ENCODE peak calls at places on chromosomes 6 and 20, in four cellular contexts. E, B, J and W are unnamed samples.

GRCh38 chr6:127477648-127478047 is 18.5 kb upstream of the KIAA0408 start:
- DNase-seq in E (no peak), B (no peak), J (no peak), W (no peak)

GRCh38 chr6:6823568-6824224 is 235.2 kb downstream of the LY86 start:
- DNase-seq in E (no peak), B (no peak), J (no peak), W (no peak)

GRCh38 chr6:167470836-167471547 is 146.1 kb downstream of the TTLL2 start:
- DNase-seq in E (no peak), B (no peak), J (no peak), W (no peak)

GRCh38 chr6:156098858-156099257 is 643.2 kb upstream of the NOX3 start:
- DNase-seq in E (no peak), B (no peak), J (no peak), W (no peak)

GRCh38 chr20:47429409-47429808 is 72.3 kb upstream of the NCOA3 start:
- DNase-seq in E (no peak), B (no peak), J (no peak), W (no peak)

GRCh38 chr6:56954389-56955170 is at the start of gene BEND6:
- DNase-seq in E (peak; percentile 87), B (peak; percentile 80), J (peak; percentile 71), W (peak; percentile 74)

GRCh38 chr20:48302844-48303552 is 517.7 kb upstream of the SULF2 start:
- DNase-seq in E (no peak), B (no peak), J (no peak), W (no peak)

GRCh38 chr20:40286991-40287531 is 402.0 kb downstream of the MAFB start:
- DNase-seq in E (no peak), B (no peak), J (no peak), W (no peak)

GRCh38 chr6:156174026-156174880 is 602.9 kb upstream of the ARID1B start:
- DNase-seq in E (no peak), B (peak; percentile 37), J (no peak), W (no peak)

GRCh38 chr6:62775427-62776022 is 435.7 kb upstream of the FKBP1C start:
- DNase-seq in E (no peak), B (peak; percentile 47), J (no peak), W (no peak)

GRCh38 chr6:52517502-52518278 is 59.2 kb downstream of the TRAM2 start:
- DNase-seq in E (peak; percentile 98), B (peak; percentile 97), J (peak; percentile 57), W (peak; percentile 90)

GRCh38 chr20:63236116-63236837 is 572 bp downstream of the BIRC7 start:
- DNase-seq in E (no peak), B (no peak), J (no peak), W (no peak)

GRCh38 chr20:63233061-63233344 is 2.7 kb upstream of the BIRC7 start:
- DNase-seq in E (no peak), B (no peak), J (no peak), W (no peak)

GRCh38 chr20:63235399-63235983 is at the start of gene BIRC7:
- DNase-seq in E (no peak), B (no peak), J (no peak), W (no peak)

GRCh38 chr20:63233924-63234323 is 1.8 kb upstream of the BIRC7 start:
- DNase-seq in E (no peak), B (no peak), J (no peak), W (no peak)

GRCh38 chr20:63234693-63235398 is 859 bp upstream of the BIRC7 start:
- DNase-seq in E (no peak), B (peak; percentile 87), J (peak; percentile 85), W (peak; percentile 83)
- H3K4ac ChIP-seq in E (no peak overlapping the region), B (no peak overlapping the region), J (no peak overlapping the region), W (no peak overlapping the region)

DNA sequence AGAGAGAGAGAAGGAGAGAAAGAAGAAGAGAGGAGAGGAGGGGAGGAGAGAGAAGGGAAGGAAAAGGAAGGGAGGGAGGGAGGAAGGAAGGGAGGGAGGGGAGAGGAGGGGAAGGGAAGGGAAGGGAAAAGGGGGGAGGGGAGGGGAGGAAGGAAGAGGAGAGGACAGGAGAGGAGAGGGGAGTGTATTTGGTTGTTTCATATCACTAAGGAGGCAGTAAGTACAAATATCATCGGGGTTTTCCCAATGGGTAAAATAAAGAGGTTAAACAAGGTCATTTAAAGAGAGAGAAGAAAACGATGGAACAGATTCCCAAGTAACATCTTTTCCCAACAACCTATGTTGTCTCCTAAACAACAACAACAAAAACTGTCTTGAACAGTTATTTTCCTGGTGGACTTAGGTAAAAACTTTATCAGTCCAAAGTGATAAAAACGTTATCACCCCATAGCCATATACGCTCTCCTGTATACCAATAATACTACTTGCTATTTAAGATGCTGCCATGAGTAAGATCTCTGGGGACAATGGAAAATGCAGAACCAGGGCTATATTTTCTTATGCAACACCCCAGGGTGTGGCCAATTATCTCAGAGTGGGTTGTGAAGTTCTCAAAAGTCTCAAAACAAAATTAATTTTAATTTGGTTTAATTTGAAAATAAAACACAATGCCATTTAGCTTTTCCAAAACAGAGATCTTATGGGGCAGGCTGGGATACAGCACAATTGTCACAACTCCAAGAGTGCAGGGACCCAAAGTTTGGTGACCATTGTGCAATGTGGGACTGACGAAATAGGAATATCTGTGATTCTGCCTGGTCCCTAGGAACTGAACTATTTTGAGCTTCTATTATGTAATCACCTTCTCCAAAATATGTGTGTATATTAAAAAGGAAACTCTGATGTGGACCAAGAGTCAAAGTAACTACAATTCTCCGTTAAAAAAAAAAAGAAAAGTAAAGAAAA is 43.3 kb downstream of the MBOAT1 start:
- DNase-seq in E (no peak), B (no peak), J (no peak), W (no peak)
- H4K5ac ChIP-seq in E (no peak overlapping the region), B (no peak overlapping the region), J (no peak overlapping the region), W (no peak overlapping the region)

GRCh38 chr6:49550413-49551125 is at the start of gene C6orf141:
- DNase-seq in E (no peak), B (peak; percentile 83), J (peak; percentile 81), W (peak; percentile 90)

GRCh38 chr6:49549691-49550412 is 616 bp upstream of the C6orf141 start:
- DNase-seq in E (no peak), B (no peak), J (no peak), W (no peak)

GRCh38 chr6:49551866-49552129 is 1.3 kb downstream of the C6orf141 start:
- DNase-seq in E (no peak), B (no peak), J (no peak), W (no peak)

GRCh38 chr6:49552596-49552995 is 2.1 kb downstream of the C6orf141 start:
- DNase-seq in E (no peak), B (peak; percentile 26), J (no peak), W (no peak)

DNA sequence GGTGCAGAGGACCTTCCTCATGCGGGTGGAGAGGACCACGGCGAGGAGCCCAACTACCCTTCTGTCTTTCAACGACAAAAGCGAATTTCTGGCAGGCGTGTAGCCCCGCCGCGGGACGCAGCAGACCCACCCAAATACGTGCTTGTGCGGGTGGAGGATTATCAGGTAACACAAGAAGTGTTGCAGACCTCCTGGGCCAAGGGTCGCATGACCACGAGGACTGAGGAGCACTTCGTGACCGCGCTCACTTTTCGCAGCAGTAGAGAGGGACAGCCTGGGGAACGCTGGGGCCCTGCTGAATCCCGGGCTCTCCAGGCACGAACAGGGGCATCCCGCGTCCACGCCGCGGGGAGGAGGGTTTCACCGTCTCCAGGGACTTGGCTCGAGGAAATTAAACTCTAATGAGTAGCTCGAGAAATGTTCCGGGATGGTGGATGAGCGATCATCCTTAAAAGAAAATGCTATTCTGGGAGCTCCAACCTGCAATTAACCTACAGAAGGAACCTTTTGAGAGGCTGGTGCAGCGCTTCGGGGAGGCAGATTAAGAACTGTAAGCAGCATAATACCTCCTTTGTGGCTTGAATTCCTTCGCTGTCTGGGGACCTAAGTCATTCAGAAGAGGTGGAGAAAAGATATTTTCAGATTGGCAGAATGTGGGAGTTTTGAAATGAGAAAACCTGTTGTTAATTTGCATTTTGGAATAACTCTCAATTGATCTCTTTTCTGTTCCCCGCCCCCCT is 828 bp downstream of the C6orf141 start:
- DNase-seq in E (no peak), B (peak; percentile 55), J (peak; percentile 73), W (peak; percentile 54)
- H3K4ac ChIP-seq in E (no peak overlapping the region), B (no peak overlapping the region), J (peak overlapping the region; percentile 80), W (no peak overlapping the region)

DNA sequence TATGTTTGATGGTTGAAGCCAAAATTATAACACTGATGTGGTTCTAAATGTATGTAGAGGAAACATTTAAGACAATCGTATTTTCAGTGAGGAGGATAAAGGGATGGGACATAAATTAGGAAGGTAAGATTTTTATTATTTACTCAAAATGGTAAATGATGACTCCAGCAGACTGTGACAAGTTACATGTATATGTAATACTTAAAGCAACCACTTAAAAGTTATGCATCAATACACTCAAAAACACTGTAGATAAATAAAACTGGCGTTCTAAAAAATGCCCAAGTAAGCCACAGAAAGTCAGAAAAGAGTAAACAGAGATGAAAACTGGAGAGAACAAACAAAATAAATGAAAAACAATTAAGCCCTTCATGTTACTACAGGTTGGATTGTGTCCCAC is 18.7 kb downstream of the HLA-DMB start:
- DNase-seq in E (no peak), B (no peak), J (no peak), W (no peak)
- H4K5ac ChIP-seq in E (no peak overlapping the region), B (no peak overlapping the region), J (no peak overlapping the region), W (no peak overlapping the region)

GRCh38 chr20:44702776-44703175 is 12.4 kb upstream of the CCN5 start:
- DNase-seq in E (peak; percentile 91), B (no peak), J (no peak), W (no peak)

GRCh38 chr20:44700306-44700705 is 14.9 kb upstream of the CCN5 start:
- DNase-seq in E (no peak), B (no peak), J (no peak), W (no peak)

GRCh38 chr20:44701889-44702288 is 13.3 kb upstream of the CCN5 start:
- DNase-seq in E (no peak), B (no peak), J (no peak), W (no peak)

GRCh38 chr20:44703183-44703925 is 11.8 kb upstream of the CCN5 start:
- DNase-seq in E (no peak), B (no peak), J (no peak), W (no peak)

DNA sequence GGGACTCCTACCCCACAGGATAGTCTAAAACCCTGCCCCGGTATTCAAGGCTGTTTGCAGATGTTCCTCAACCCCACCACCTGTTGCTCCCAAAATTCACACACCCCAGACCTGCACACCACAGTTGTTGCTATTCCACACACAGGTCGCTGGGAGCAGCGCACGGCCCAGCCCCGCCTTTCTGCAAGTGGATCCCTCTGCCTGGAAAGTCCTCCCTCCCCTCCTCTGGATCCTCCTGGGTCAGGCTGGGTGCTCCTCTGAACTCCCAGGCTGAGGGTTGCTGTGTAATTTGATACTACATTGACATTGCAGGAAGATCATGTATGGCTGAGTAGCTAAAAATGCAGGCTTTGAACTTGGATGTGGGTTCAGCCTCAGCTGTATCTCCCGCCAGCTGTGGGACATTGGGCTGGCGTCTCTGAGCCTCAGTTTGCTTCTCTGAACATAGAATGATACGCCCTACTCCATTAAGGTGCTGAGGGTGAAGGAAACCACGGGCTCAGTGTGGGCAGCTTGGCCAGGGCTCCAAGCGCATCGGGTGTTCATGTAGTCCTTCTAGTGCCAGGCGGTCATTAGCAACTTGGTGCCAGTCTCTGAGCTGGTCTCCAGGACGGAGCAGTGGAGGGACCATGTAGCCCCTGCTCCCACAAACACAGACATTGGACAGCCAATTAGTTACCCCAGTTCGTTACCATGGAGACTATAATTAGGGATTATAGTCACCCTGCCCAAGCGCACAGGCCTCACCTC is 13.9 kb upstream of the CCN5 start:
- DNase-seq in E (peak; percentile 19), B (peak; percentile 71), J (peak; percentile 64), W (peak; percentile 77)
- H3K4ac ChIP-seq in E (peak overlapping the region; percentile 46), B (no peak overlapping the region), J (peak overlapping the region; percentile 61), W (no peak overlapping the region)